ENCODE peak calls at places on chromosomes 11 and 22, in ten cellular contexts. One of them, this sample, is unnamed.

GRCh38 chr22:48701296-48702030 is 1126.2 kb downstream of the BRD1 start:
- DNase-seq in RCC 7860: no peak
- DNase-seq in stimulated activated naive CD8-positive, alpha-beta T cell treated with anti-CD3 and anti-CD28 coated beads, Interleukin-15, Interleukin-2, amounts not matched to agents 100 U/mL and 50 U/mL, for 24 hours: no peak
- DNase-seq in RPMI8226: no peak
- DNase-seq in anterior cingulate cortex: no peak
- DNase-seq in H4: no peak
- DNase-seq in hypothalamus: no peak
- DNase-seq in neuronal stem cell: no peak
- DNase-seq in naive B cell: no peak
- DNase-seq in naive thymus-derived CD4-positive, alpha-beta T cell: no peak
- DNase-seq in this sample: peak

GRCh38 chr11:111814567-111814966 is 48.4 kb upstream of the PPP2R1B start:
- DNase-seq in RCC 7860: no peak
- DNase-seq in stimulated activated naive CD8-positive, alpha-beta T cell treated with anti-CD3 and anti-CD28 coated beads, Interleukin-15, Interleukin-2, amounts not matched to agents 100 U/mL and 50 U/mL, for 24 hours: no peak
- DNase-seq in RPMI8226: no peak
- DNase-seq in anterior cingulate cortex: no peak
- DNase-seq in H4: no peak
- DNase-seq in hypothalamus: no peak
- DNase-seq in neuronal stem cell: no peak
- DNase-seq in naive B cell: no peak
- DNase-seq in naive thymus-derived CD4-positive, alpha-beta T cell: no peak
- DNase-seq in this sample: no peak

GRCh38 chr11:7858001-7858400 is 61.3 kb upstream of the OR5P2 start:
- DNase-seq in RCC 7860: no peak
- DNase-seq in stimulated activated naive CD8-positive, alpha-beta T cell treated with anti-CD3 and anti-CD28 coated beads, Interleukin-15, Interleukin-2, amounts not matched to agents 100 U/mL and 50 U/mL, for 24 hours: no peak
- DNase-seq in RPMI8226: no peak
- DNase-seq in anterior cingulate cortex: no peak
- DNase-seq in H4: no peak
- DNase-seq in hypothalamus: no peak
- DNase-seq in neuronal stem cell: no peak
- DNase-seq in naive B cell: no peak
- DNase-seq in naive thymus-derived CD4-positive, alpha-beta T cell: no peak
- DNase-seq in this sample: no peak

GRCh38 chr11:2523821-2524391 is 79.1 kb downstream of the KCNQ1 start:
- DNase-seq in RCC 7860: no peak
- DNase-seq in stimulated activated naive CD8-positive, alpha-beta T cell treated with anti-CD3 and anti-CD28 coated beads, Interleukin-15, Interleukin-2, amounts not matched to agents 100 U/mL and 50 U/mL, for 24 hours: peak
- DNase-seq in RPMI8226: no peak
- DNase-seq in anterior cingulate cortex: no peak
- DNase-seq in H4: no peak
- DNase-seq in hypothalamus: no peak
- DNase-seq in neuronal stem cell: no peak
- DNase-seq in naive B cell: no peak
- DNase-seq in naive thymus-derived CD4-positive, alpha-beta T cell: no peak
- DNase-seq in this sample: no peak

GRCh38 chr11:113137735-113138529 is 176.5 kb upstream of the TTC12 start:
- DNase-seq in RCC 7860: no peak
- DNase-seq in stimulated activated naive CD8-positive, alpha-beta T cell treated with anti-CD3 and anti-CD28 coated beads, Interleukin-15, Interleukin-2, amounts not matched to agents 100 U/mL and 50 U/mL, for 24 hours: no peak
- DNase-seq in RPMI8226: no peak
- DNase-seq in anterior cingulate cortex: no peak
- DNase-seq in H4: no peak
- DNase-seq in hypothalamus: no peak
- DNase-seq in neuronal stem cell: no peak
- DNase-seq in naive B cell: no peak
- DNase-seq in naive thymus-derived CD4-positive, alpha-beta T cell: no peak
- DNase-seq in this sample: no peak

GRCh38 chr11:129573161-129573560 is 197.5 kb downstream of the BARX2 start:
- DNase-seq in RCC 7860: no peak
- DNase-seq in stimulated activated naive CD8-positive, alpha-beta T cell treated with anti-CD3 and anti-CD28 coated beads, Interleukin-15, Interleukin-2, amounts not matched to agents 100 U/mL and 50 U/mL, for 24 hours: no peak
- DNase-seq in RPMI8226: no peak
- DNase-seq in anterior cingulate cortex: no peak
- DNase-seq in H4: no peak
- DNase-seq in hypothalamus: no peak
- DNase-seq in neuronal stem cell: no peak
- DNase-seq in naive B cell: no peak
- DNase-seq in naive thymus-derived CD4-positive, alpha-beta T cell: no peak
- DNase-seq in this sample: no peak

GRCh38 chr11:34416088-34416487 is 22.6 kb upstream of the CAT start:
- DNase-seq in RCC 7860: no peak
- DNase-seq in stimulated activated naive CD8-positive, alpha-beta T cell treated with anti-CD3 and anti-CD28 coated beads, Interleukin-15, Interleukin-2, amounts not matched to agents 100 U/mL and 50 U/mL, for 24 hours: no peak
- DNase-seq in RPMI8226: no peak
- DNase-seq in anterior cingulate cortex: no peak
- DNase-seq in H4: no peak
- DNase-seq in hypothalamus: no peak
- DNase-seq in neuronal stem cell: no peak
- DNase-seq in naive B cell: no peak
- DNase-seq in naive thymus-derived CD4-positive, alpha-beta T cell: no peak
- DNase-seq in this sample: no peak

GRCh38 chr11:35256296-35256695 is 117.3 kb downstream of the CD44 start:
- DNase-seq in RCC 7860: no peak
- DNase-seq in stimulated activated naive CD8-positive, alpha-beta T cell treated with anti-CD3 and anti-CD28 coated beads, Interleukin-15, Interleukin-2, amounts not matched to agents 100 U/mL and 50 U/mL, for 24 hours: no peak
- DNase-seq in RPMI8226: no peak
- DNase-seq in anterior cingulate cortex: no peak
- DNase-seq in H4: no peak
- DNase-seq in hypothalamus: no peak
- DNase-seq in neuronal stem cell: no peak
- DNase-seq in naive B cell: no peak
- DNase-seq in naive thymus-derived CD4-positive, alpha-beta T cell: no peak
- DNase-seq in this sample: no peak

GRCh38 chr11:13110929-13111812 is 102.1 kb downstream of the RASSF10 start:
- DNase-seq in RCC 7860: peak
- DNase-seq in stimulated activated naive CD8-positive, alpha-beta T cell treated with anti-CD3 and anti-CD28 coated beads, Interleukin-15, Interleukin-2, amounts not matched to agents 100 U/mL and 50 U/mL, for 24 hours: no peak
- DNase-seq in RPMI8226: no peak
- DNase-seq in anterior cingulate cortex: no peak
- DNase-seq in H4: no peak
- DNase-seq in hypothalamus: no peak
- DNase-seq in neuronal stem cell: no peak
- DNase-seq in naive B cell: no peak
- DNase-seq in naive thymus-derived CD4-positive, alpha-beta T cell: no peak
- DNase-seq in this sample: no peak

GRCh38 chr22:36724836-36725235 is 21.3 kb upstream of the CACNG2 start:
- DNase-seq in RCC 7860: no peak
- DNase-seq in stimulated activated naive CD8-positive, alpha-beta T cell treated with anti-CD3 and anti-CD28 coated beads, Interleukin-15, Interleukin-2, amounts not matched to agents 100 U/mL and 50 U/mL, for 24 hours: no peak
- DNase-seq in RPMI8226: no peak
- DNase-seq in anterior cingulate cortex: no peak
- DNase-seq in H4: no peak
- DNase-seq in hypothalamus: no peak
- DNase-seq in neuronal stem cell: no peak
- DNase-seq in naive B cell: no peak
- DNase-seq in naive thymus-derived CD4-positive, alpha-beta T cell: no peak
- DNase-seq in this sample: no peak

GRCh38 chr22:23137905-23138520 is 3.8 kb downstream of the RSPH14 start:
- DNase-seq in RCC 7860: no peak
- DNase-seq in stimulated activated naive CD8-positive, alpha-beta T cell treated with anti-CD3 and anti-CD28 coated beads, Interleukin-15, Interleukin-2, amounts not matched to agents 100 U/mL and 50 U/mL, for 24 hours: peak
- DNase-seq in RPMI8226: peak
- DNase-seq in anterior cingulate cortex: no peak
- DNase-seq in H4: no peak
- DNase-seq in hypothalamus: no peak
- DNase-seq in neuronal stem cell: no peak
- DNase-seq in naive B cell: peak
- DNase-seq in naive thymus-derived CD4-positive, alpha-beta T cell: peak
- DNase-seq in this sample: no peak

GRCh38 chr11:128492903-128493569 is 94.3 kb downstream of the ETS1 start:
- DNase-seq in RCC 7860: no peak
- DNase-seq in stimulated activated naive CD8-positive, alpha-beta T cell treated with anti-CD3 and anti-CD28 coated beads, Interleukin-15, Interleukin-2, amounts not matched to agents 100 U/mL and 50 U/mL, for 24 hours: no peak
- DNase-seq in RPMI8226: peak
- DNase-seq in anterior cingulate cortex: no peak
- DNase-seq in H4: no peak
- DNase-seq in hypothalamus: no peak
- DNase-seq in neuronal stem cell: no peak
- DNase-seq in naive B cell: no peak
- DNase-seq in naive thymus-derived CD4-positive, alpha-beta T cell: peak
- DNase-seq in this sample: no peak

GRCh38 chr11:103944251-103944944 is 92.0 kb upstream of the DDI1 start:
- DNase-seq in RCC 7860: no peak
- DNase-seq in stimulated activated naive CD8-positive, alpha-beta T cell treated with anti-CD3 and anti-CD28 coated beads, Interleukin-15, Interleukin-2, amounts not matched to agents 100 U/mL and 50 U/mL, for 24 hours: no peak
- DNase-seq in RPMI8226: no peak
- DNase-seq in anterior cingulate cortex: no peak
- DNase-seq in H4: no peak
- DNase-seq in hypothalamus: no peak
- DNase-seq in neuronal stem cell: no peak
- DNase-seq in naive B cell: no peak
- DNase-seq in naive thymus-derived CD4-positive, alpha-beta T cell: no peak
- DNase-seq in this sample: no peak

GRCh38 chr11:130411223-130411622 is 17.2 kb downstream of the ADAMTS8 start:
- DNase-seq in RCC 7860: no peak
- DNase-seq in stimulated activated naive CD8-positive, alpha-beta T cell treated with anti-CD3 and anti-CD28 coated beads, Interleukin-15, Interleukin-2, amounts not matched to agents 100 U/mL and 50 U/mL, for 24 hours: no peak
- DNase-seq in RPMI8226: no peak
- DNase-seq in anterior cingulate cortex: no peak
- DNase-seq in H4: no peak
- DNase-seq in hypothalamus: no peak
- DNase-seq in neuronal stem cell: no peak
- DNase-seq in naive B cell: no peak
- DNase-seq in naive thymus-derived CD4-positive, alpha-beta T cell: no peak
- DNase-seq in this sample: peak

GRCh38 chr22:36088292-36088691 is 59.7 kb upstream of the RBFOX2 start:
- DNase-seq in RCC 7860: no peak
- DNase-seq in stimulated activated naive CD8-positive, alpha-beta T cell treated with anti-CD3 and anti-CD28 coated beads, Interleukin-15, Interleukin-2, amounts not matched to agents 100 U/mL and 50 U/mL, for 24 hours: no peak
- DNase-seq in RPMI8226: no peak
- DNase-seq in anterior cingulate cortex: no peak
- DNase-seq in H4: no peak
- DNase-seq in hypothalamus: no peak
- DNase-seq in neuronal stem cell: no peak
- DNase-seq in naive B cell: no peak
- DNase-seq in naive thymus-derived CD4-positive, alpha-beta T cell: no peak
- DNase-seq in this sample: no peak

GRCh38 chr11:128627666-128628342 is 40.4 kb upstream of the ETS1 start:
- DNase-seq in RCC 7860: no peak
- DNase-seq in stimulated activated naive CD8-positive, alpha-beta T cell treated with anti-CD3 and anti-CD28 coated beads, Interleukin-15, Interleukin-2, amounts not matched to agents 100 U/mL and 50 U/mL, for 24 hours: peak
- DNase-seq in RPMI8226: no peak
- DNase-seq in anterior cingulate cortex: no peak
- DNase-seq in H4: no peak
- DNase-seq in hypothalamus: no peak
- DNase-seq in neuronal stem cell: no peak
- DNase-seq in naive B cell: no peak
- DNase-seq in naive thymus-derived CD4-positive, alpha-beta T cell: no peak
- DNase-seq in this sample: no peak

GRCh38 chr11:69358398-69359080 is 64.6 kb downstream of the MYEOV start:
- DNase-seq in RCC 7860: no peak
- DNase-seq in stimulated activated naive CD8-positive, alpha-beta T cell treated with anti-CD3 and anti-CD28 coated beads, Interleukin-15, Interleukin-2, amounts not matched to agents 100 U/mL and 50 U/mL, for 24 hours: peak
- DNase-seq in RPMI8226: no peak
- DNase-seq in anterior cingulate cortex: no peak
- DNase-seq in H4: no peak
- DNase-seq in hypothalamus: no peak
- DNase-seq in neuronal stem cell: no peak
- DNase-seq in naive B cell: no peak
- DNase-seq in naive thymus-derived CD4-positive, alpha-beta T cell: no peak
- DNase-seq in this sample: no peak

GRCh38 chr22:25282671-25283561 is 63.5 kb downstream of the CRYBB2 start:
- DNase-seq in RCC 7860: no peak
- DNase-seq in stimulated activated naive CD8-positive, alpha-beta T cell treated with anti-CD3 and anti-CD28 coated beads, Interleukin-15, Interleukin-2, amounts not matched to agents 100 U/mL and 50 U/mL, for 24 hours: no peak
- DNase-seq in RPMI8226: no peak
- DNase-seq in anterior cingulate cortex: no peak
- DNase-seq in H4: no peak
- DNase-seq in hypothalamus: no peak
- DNase-seq in neuronal stem cell: peak
- DNase-seq in naive B cell: no peak
- DNase-seq in naive thymus-derived CD4-positive, alpha-beta T cell: no peak
- DNase-seq in this sample: peak

GRCh38 chr11:117449111-117449693 is 121.5 kb downstream of the CEP164 start:
- DNase-seq in RCC 7860: peak
- DNase-seq in stimulated activated naive CD8-positive, alpha-beta T cell treated with anti-CD3 and anti-CD28 coated beads, Interleukin-15, Interleukin-2, amounts not matched to agents 100 U/mL and 50 U/mL, for 24 hours: no peak
- DNase-seq in RPMI8226: no peak
- DNase-seq in anterior cingulate cortex: no peak
- DNase-seq in H4: peak
- DNase-seq in hypothalamus: no peak
- DNase-seq in neuronal stem cell: no peak
- DNase-seq in naive B cell: no peak
- DNase-seq in naive thymus-derived CD4-positive, alpha-beta T cell: no peak
- DNase-seq in this sample: no peak

GRCh38 chr11:65572356-65573043 is at the start of gene FAM89B:
- DNase-seq in RCC 7860: peak
- DNase-seq in stimulated activated naive CD8-positive, alpha-beta T cell treated with anti-CD3 and anti-CD28 coated beads, Interleukin-15, Interleukin-2, amounts not matched to agents 100 U/mL and 50 U/mL, for 24 hours: peak
- DNase-seq in RPMI8226: peak
- DNase-seq in anterior cingulate cortex: peak
- DNase-seq in H4: peak
- DNase-seq in hypothalamus: peak
- DNase-seq in neuronal stem cell: no peak
- DNase-seq in naive B cell: peak
- DNase-seq in naive thymus-derived CD4-positive, alpha-beta T cell: peak
- DNase-seq in this sample: peak

GRCh38 chr11:19756675-19757475 is 44.2 kb downstream of the NAV2 start:
- DNase-seq in RCC 7860: no peak
- DNase-seq in stimulated activated naive CD8-positive, alpha-beta T cell treated with anti-CD3 and anti-CD28 coated beads, Interleukin-15, Interleukin-2, amounts not matched to agents 100 U/mL and 50 U/mL, for 24 hours: no peak
- DNase-seq in RPMI8226: no peak
- DNase-seq in anterior cingulate cortex: peak
- DNase-seq in H4: no peak
- DNase-seq in hypothalamus: peak
- DNase-seq in neuronal stem cell: no peak
- DNase-seq in naive B cell: no peak
- DNase-seq in naive thymus-derived CD4-positive, alpha-beta T cell: no peak
- DNase-seq in this sample: peak

GRCh38 chr11:2777396-2777795 is 77.6 kb upstream of the KCNQ1OT1 start:
- DNase-seq in RCC 7860: no peak
- DNase-seq in stimulated activated naive CD8-positive, alpha-beta T cell treated with anti-CD3 and anti-CD28 coated beads, Interleukin-15, Interleukin-2, amounts not matched to agents 100 U/mL and 50 U/mL, for 24 hours: no peak
- DNase-seq in RPMI8226: peak
- DNase-seq in anterior cingulate cortex: no peak
- DNase-seq in H4: no peak
- DNase-seq in hypothalamus: no peak
- DNase-seq in neuronal stem cell: no peak
- DNase-seq in naive B cell: no peak
- DNase-seq in naive thymus-derived CD4-positive, alpha-beta T cell: no peak
- DNase-seq in this sample: no peak

GRCh38 chr11:1280116-1281035 is 29.1 kb downstream of the TOLLIP start:
- DNase-seq in RCC 7860: no peak
- DNase-seq in stimulated activated naive CD8-positive, alpha-beta T cell treated with anti-CD3 and anti-CD28 coated beads, Interleukin-15, Interleukin-2, amounts not matched to agents 100 U/mL and 50 U/mL, for 24 hours: no peak
- DNase-seq in RPMI8226: no peak
- DNase-seq in anterior cingulate cortex: no peak
- DNase-seq in H4: no peak
- DNase-seq in hypothalamus: no peak
- DNase-seq in neuronal stem cell: no peak
- DNase-seq in naive B cell: no peak
- DNase-seq in naive thymus-derived CD4-positive, alpha-beta T cell: no peak
- DNase-seq in this sample: no peak

GRCh38 chr11:777288-778255 is at the start of gene GATD1:
- DNase-seq in RCC 7860: peak
- DNase-seq in stimulated activated naive CD8-positive, alpha-beta T cell treated with anti-CD3 and anti-CD28 coated beads, Interleukin-15, Interleukin-2, amounts not matched to agents 100 U/mL and 50 U/mL, for 24 hours: peak
- DNase-seq in RPMI8226: peak
- DNase-seq in anterior cingulate cortex: peak
- DNase-seq in H4: peak
- DNase-seq in hypothalamus: peak
- DNase-seq in neuronal stem cell: peak
- DNase-seq in naive B cell: peak
- DNase-seq in naive thymus-derived CD4-positive, alpha-beta T cell: peak
- DNase-seq in this sample: peak

GRCh38 chr22:26756675-26757293 is 99.4 kb downstream of the MIAT start:
- DNase-seq in RCC 7860: no peak
- DNase-seq in stimulated activated naive CD8-positive, alpha-beta T cell treated with anti-CD3 and anti-CD28 coated beads, Interleukin-15, Interleukin-2, amounts not matched to agents 100 U/mL and 50 U/mL, for 24 hours: peak
- DNase-seq in RPMI8226: peak
- DNase-seq in anterior cingulate cortex: no peak
- DNase-seq in H4: no peak
- DNase-seq in hypothalamus: no peak
- DNase-seq in neuronal stem cell: peak
- DNase-seq in naive B cell: no peak
- DNase-seq in naive thymus-derived CD4-positive, alpha-beta T cell: no peak
- DNase-seq in this sample: peak